ENCODE peak calls at places on chromosome X, in eight cellular contexts. W is CD8-positive, alpha-beta T cell; E is cardiac muscle cell; B is esophagus muscularis mucosa; Q is HCT116; Y is aorta; R is ovary; D is ascending aorta. H is an unnamed sample. For H3K36me3 and H3K4me1, the result is how much of the 10 kb centered on the place peaks cover.

GRCh38 chrX:155389634-155390033 is 7.7 kb downstream of the F8A2 start:
- DNase-seq in W (no peak), E (no peak), B (no peak), Q (no peak), Y (no peak), R (no peak), D (no peak), H (no peak)

GRCh38 chrX:38552721-38553120 is 8.6 kb upstream of the TSPAN7 start:
- DNase-seq in W (no peak), E (no peak), B (no peak), Q (no peak), Y (no peak), R (no peak), D (no peak), H (no peak)

GRCh38 chrX:48940404-48940955 is 16.9 kb downstream of the OTUD5 start:
- DNase-seq in W (no peak), E (no peak), B (no peak), Q (no peak), Y (no peak), R (no peak), D (no peak), H (no peak)

GRCh38 chrX:16594490-16594889 is 55.5 kb upstream of the S100G start:
- DNase-seq in W (no peak), E (no peak), B (no peak), Q (no peak), Y (no peak), R (no peak), D (no peak), H (no peak)

GRCh38 chrX:41351923-41352322 is 18.0 kb downstream of the DDX3X start:
- DNase-seq in W (no peak), E (no peak), B (no peak), Q (no peak), Y (no peak), R (no peak), D (no peak), H (no peak)

GRCh38 chrX:139890991-139891700 is 41.7 kb downstream of the ATP11C start:
- DNase-seq in W (no peak), E (no peak), B (no peak), Q (no peak), Y (no peak), R (no peak), D (no peak), H (peak)

GRCh38 chrX:48721916-48722315 is 25.4 kb downstream of the SUV39H1 start:
- DNase-seq in W (no peak), E (no peak), B (no peak), Q (no peak), Y (no peak), R (no peak), D (no peak), H (no peak)

GRCh38 chrX:66863721-66864120 is 224.8 kb upstream of the EDA2R start:
- DNase-seq in W (no peak), E (no peak), B (no peak), Q (no peak), Y (no peak), R (no peak), D (no peak), H (no peak)

GRCh38 chrX:27679281-27679680 is 89.1 kb downstream of the DCAF8L2 start:
- DNase-seq in W (no peak), E (no peak), B (no peak), Q (no peak), Y (no peak), R (no peak), D (no peak), H (no peak)

GRCh38 chrX:112814496-112814895 is 26.1 kb downstream of the AMOT start:
- DNase-seq in W (no peak), E (no peak), B (no peak), Q (no peak), Y (no peak), R (no peak), D (no peak), H (no peak)

GRCh38 chrX:135484636-135485289 is 35.7 kb upstream of the INTS6L start:
- DNase-seq in W (no peak), E (peak), B (no peak), Q (peak), Y (no peak), R (no peak), D (no peak), H (no peak)

GRCh38 chrX:120560405-120560841 is 339 bp downstream of the CUL4B start:
- DNase-seq in W (peak), E (peak), B (peak), Q (no peak), Y (no peak), R (no peak), D (no peak), H (peak)

GRCh38 chrX:155028749-155029360 is 2.2 kb downstream of the FUNDC2 start:
- DNase-seq in W (no peak), E (no peak), B (no peak), Q (no peak), Y (no peak), R (no peak), D (no peak), H (no peak)

GRCh38 chrX:83916525-83916924 is 55.6 kb downstream of the CYLC1 start:
- DNase-seq in W (no peak), E (peak), B (no peak), Q (no peak), Y (no peak), R (no peak), D (no peak), H (no peak)

GRCh38 chrX:30153881-30154260 is 61.5 kb upstream of the MAGEB2 start:
- DNase-seq in W (no peak), E (no peak), B (no peak), Q (no peak), Y (no peak), R (no peak), D (no peak), H (no peak)

GRCh38 chrX:25737540-25737939 is 400.6 kb upstream of the MAGEB18 start:
- DNase-seq in W (no peak), E (no peak), B (no peak), Q (no peak), Y (no peak), R (no peak), D (no peak), H (no peak)

GRCh38 chrX:150854856-150855255 is 43.6 kb downstream of the CD99L2 start:
- DNase-seq in W (no peak), E (no peak), B (no peak), Q (no peak), Y (no peak), R (no peak), D (no peak), H (no peak)

GRCh38 chrX:136999021-136999420 is 34.8 kb downstream of the GPR101 start:
- DNase-seq in W (no peak), E (no peak), B (no peak), Q (no peak), Y (no peak), R (no peak), D (no peak), H (no peak)

GRCh38 chrX:65677954-65678469 is 10.6 kb downstream of the MSN start:
- DNase-seq in W (no peak), E (no peak), B (no peak), Q (peak), Y (no peak), R (no peak), D (no peak), H (peak)

GRCh38 chrX:17854521-17854920 is 6.6 kb downstream of the RAI2 start:
- DNase-seq in W (no peak), E (no peak), B (no peak), Q (no peak), Y (no peak), R (no peak), D (no peak), H (no peak)

GRCh38 chrX:19544693-19545305 is 29.5 kb upstream of the MAP3K15 start:
- DNase-seq in W (no peak), E (peak), B (no peak), Q (peak), Y (no peak), R (no peak), D (no peak), H (peak)

GRCh38 chrX:102833136-102833535 is 103.9 kb upstream of the RAB40AL start:
- DNase-seq in W (no peak), E (no peak), B (no peak), Q (no peak), Y (no peak), R (no peak), D (no peak), H (peak)

GRCh38 chrX:135086197-135086854 is 34.0 kb downstream of the ETDB start:
- DNase-seq in W (peak), E (peak), B (no peak), Q (peak), Y (no peak), R (no peak), D (no peak), H (no peak)

GRCh38 chrX:16739574-16739973 is 20.2 kb downstream of the SYAP1 start:
- DNase-seq in W (no peak), E (no peak), B (no peak), Q (no peak), Y (no peak), R (no peak), D (no peak), H (no peak)

GRCh38 chrX:140661657-140662056 is 47.9 kb upstream of the LINC00632 start:
- DNase-seq in W (no peak), E (no peak), B (no peak), Q (no peak), Y (no peak), R (no peak), D (no peak), H (no peak)

GRCh38 chrX:150767475-150768131 is 74.4 kb downstream of the MTMR1 start:
- DNase-seq in W (no peak), E (no peak), B (no peak), Q (no peak), Y (no peak), R (no peak), D (no peak), H (peak)

GRCh38 chrX:120305531-120306145 is 5.6 kb downstream of the TMEM255A start:
- DNase-seq in W (no peak), E (no peak), B (no peak), Q (no peak), Y (no peak), R (no peak), D (no peak), H (no peak)

GRCh38 chrX:2397229-2397628 is 103.5 kb downstream of the DHRSX start:
- DNase-seq in W (no peak), E (no peak), B (no peak), Q (no peak), Y (no peak), R (no peak), D (no peak), H (no peak)

GRCh38 chrX:118552501-118552900 is 56.9 kb downstream of the DOCK11 start:
- DNase-seq in W (no peak), E (no peak), B (no peak), Q (peak), Y (no peak), R (no peak), D (peak), H (peak)

GRCh38 chrX:65744965-65745364 is 77.5 kb downstream of the MSN start:
- DNase-seq in W (no peak), E (no peak), B (no peak), Q (no peak), Y (no peak), R (no peak), D (no peak), H (no peak)

GRCh38 chrX:115229337-115229991 is 4.4 kb downstream of the LRCH2 start:
- DNase-seq in W (no peak), E (no peak), B (no peak), Q (no peak), Y (no peak), R (no peak), D (no peak), H (no peak)

GRCh38 chrX:72276478-72276953 is 532 bp downstream of the RPS4X start:
- DNase-seq in W (no peak), E (no peak), B (no peak), Q (no peak), Y (no peak), R (no peak), D (no peak), H (no peak)

GRCh38 chrX:135591871-135592270 is 71.4 kb downstream of the INTS6L start:
- DNase-seq in W (no peak), E (no peak), B (no peak), Q (no peak), Y (no peak), R (no peak), D (no peak), H (no peak)

GRCh38 chrX:30060718-30061117 is 154.6 kb upstream of the MAGEB2 start:
- DNase-seq in W (no peak), E (peak), B (no peak), Q (peak), Y (no peak), R (no peak), D (no peak), H (no peak)

GRCh38 chrX:72079607-72080006 is 52.1 kb downstream of the RTL5 start:
- DNase-seq in W (no peak), E (no peak), B (no peak), Q (no peak), Y (no peak), R (no peak), D (no peak), H (no peak)

DNA sequence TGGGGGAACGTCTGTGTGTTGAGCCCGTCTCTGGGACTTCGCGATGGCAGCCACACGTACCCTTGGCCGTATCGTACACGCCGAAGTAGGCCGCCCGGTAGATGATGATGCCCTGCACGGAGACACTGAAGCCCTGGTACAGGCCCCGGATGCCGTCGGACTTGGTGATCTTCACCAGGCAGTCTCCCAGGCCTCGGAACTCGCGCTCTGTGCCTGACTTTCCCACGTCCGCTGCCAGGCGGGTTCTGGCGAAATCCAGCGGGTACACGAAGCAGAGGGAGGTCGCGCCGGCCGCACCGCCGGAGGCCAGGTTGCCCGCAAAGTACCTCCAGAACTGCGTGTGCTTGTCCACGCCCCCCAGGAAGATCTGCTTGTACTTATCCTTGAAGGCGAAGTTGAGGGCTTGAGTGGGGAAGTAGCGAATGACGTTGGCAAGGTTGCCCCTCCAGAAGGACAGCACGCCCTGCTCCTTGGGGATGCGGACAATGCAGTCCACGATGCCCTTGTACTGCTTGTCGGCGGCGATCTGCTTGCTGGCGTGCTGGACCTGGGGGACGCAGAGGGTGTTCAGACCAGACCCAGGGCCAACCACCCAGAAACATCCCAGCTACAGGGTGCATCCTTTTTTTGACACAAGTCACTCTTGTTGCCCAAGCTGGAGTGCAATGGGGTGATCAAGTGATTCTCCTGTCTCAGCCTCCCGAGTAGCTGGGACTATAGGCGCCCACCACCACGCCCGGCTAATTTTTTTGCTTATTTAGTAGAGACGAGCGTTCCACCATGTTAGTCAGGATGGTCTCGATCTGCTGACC is 2.5 kb downstream of the SLC25A6 start:
- DNase-seq in W (no peak), E (no peak), B (no peak), Q (no peak), Y (peak), R (peak), D (no peak), H (peak)
- H3K36me3 ChIP-seq in W (half or more), E (half or more), B (half or more), Q (half or more), Y (under half), R (under half), D (half or more), H (half or more)

GRCh38 chrX:10121787-10122186 is 35.0 kb upstream of the CLCN4 start:
- DNase-seq in W (no peak), E (no peak), B (no peak), Q (no peak), Y (peak), R (no peak), D (no peak), H (no peak)

GRCh38 chrX:10126834-10127233 is 29.9 kb upstream of the CLCN4 start:
- DNase-seq in W (no peak), E (no peak), B (no peak), Q (no peak), Y (peak), R (no peak), D (no peak), H (no peak)

GRCh38 chrX:10125248-10125615 is 31.5 kb upstream of the CLCN4 start:
- DNase-seq in W (no peak), E (no peak), B (no peak), Q (no peak), Y (peak), R (no peak), D (no peak), H (no peak)

GRCh38 chrX:10126044-10126443 is 30.7 kb upstream of the CLCN4 start:
- DNase-seq in W (no peak), E (no peak), B (no peak), Q (no peak), Y (peak), R (no peak), D (no peak), H (no peak)

GRCh38 chrX:10124506-10125247 is 32.1 kb upstream of the CLCN4 start:
- DNase-seq in W (no peak), E (no peak), B (no peak), Q (no peak), Y (peak), R (no peak), D (no peak), H (no peak)
- H3K4me1 ChIP-seq in W (under half), E (under half), B (under half), Q (under half), Y (under half), R (under half), D (under half), H (under half)

GRCh38 chrX:129793604-129794191 is 13.9 kb downstream of the SASH3 start:
- DNase-seq in W (no peak), E (no peak), B (no peak), Q (no peak), Y (no peak), R (no peak), D (no peak), H (no peak)
- H3K27ac ChIP-seq in W (no peak), E (no peak), B (no peak), Q (no peak), Y (no peak), R (no peak), D (no peak), H (no peak)

GRCh38 chrX:130212371-130212770 is 40.6 kb downstream of the RAB33A start:
- DNase-seq in W (no peak), E (no peak), B (no peak), Q (no peak), Y (no peak), R (no peak), D (no peak), H (no peak)

GRCh38 chrX:130216312-130216711 is 44.5 kb downstream of the RAB33A start:
- DNase-seq in W (no peak), E (no peak), B (no peak), Q (no peak), Y (no peak), R (no peak), D (no peak), H (peak)

GRCh38 chrX:130211415-130212186 is 39.8 kb downstream of the RAB33A start:
- DNase-seq in W (no peak), E (no peak), B (no peak), Q (no peak), Y (no peak), R (no peak), D (no peak), H (no peak)

GRCh38 chrX:130213376-130213775 is 41.6 kb downstream of the RAB33A start:
- DNase-seq in W (no peak), E (no peak), B (no peak), Q (no peak), Y (no peak), R (no peak), D (no peak), H (no peak)
- H3K36me3 ChIP-seq in W (under half), E (under half), B (under half), Q (under half), Y (under half), R (under half), D (under half), H (under half)

GRCh38 chrX:10104958-10105658 is 51.7 kb upstream of the CLCN4 start:
- DNase-seq in W (no peak), E (no peak), B (no peak), Q (no peak), Y (no peak), R (no peak), D (no peak), H (no peak)
- H3K4me1 ChIP-seq in W (half or more), E (under half), B (under half), Q (under half), Y (under half), R (under half), D (under half), H (under half)

DNA sequence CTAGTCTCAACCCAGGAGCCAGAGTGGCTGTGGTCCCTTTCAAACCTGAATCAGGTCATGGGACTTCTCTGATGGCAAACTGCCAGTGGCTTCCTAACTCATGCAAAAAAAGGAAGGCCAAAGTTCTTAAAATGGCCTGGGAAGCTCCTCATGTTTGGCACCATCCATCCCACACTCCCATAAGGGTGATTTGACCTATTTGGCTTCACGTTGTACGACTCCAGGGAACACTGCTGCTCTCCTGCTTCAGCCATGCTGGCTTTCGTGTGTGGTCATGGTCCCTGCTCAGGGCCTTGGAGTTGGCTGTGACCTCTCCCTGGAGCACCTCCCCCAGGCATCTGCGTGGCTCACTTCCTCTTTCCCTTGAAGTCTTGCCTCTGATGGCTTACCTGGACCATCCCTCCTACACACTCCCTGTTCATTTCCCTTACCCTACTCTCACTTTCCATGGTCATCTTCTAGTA is 12.8 kb upstream of the TMSB4X start:
- DNase-seq in W (no peak), E (no peak), B (no peak), Q (no peak), Y (no peak), R (no peak), D (no peak), H (no peak)
- H3K27ac ChIP-seq in W (no peak), E (no peak), B (no peak), Q (no peak), Y (no peak), R (no peak), D (no peak), H (no peak)

GRCh38 chrX:40057405-40057804 is 40.4 kb downstream of the BCOR start:
- DNase-seq in W (no peak), E (no peak), B (no peak), Q (no peak), Y (peak), R (no peak), D (no peak), H (no peak)

GRCh38 chrX:40054793-40055192 is 43.0 kb downstream of the BCOR start:
- DNase-seq in W (no peak), E (no peak), B (no peak), Q (no peak), Y (no peak), R (no peak), D (no peak), H (no peak)

GRCh38 chrX:40058719-40059118 is 39.0 kb downstream of the BCOR start:
- DNase-seq in W (no peak), E (no peak), B (no peak), Q (no peak), Y (peak), R (no peak), D (no peak), H (no peak)

GRCh38 chrX:40056420-40056819 is 41.3 kb downstream of the BCOR start:
- DNase-seq in W (no peak), E (no peak), B (no peak), Q (no peak), Y (peak), R (no peak), D (no peak), H (peak)

GRCh38 chrX:40055495-40055894 is 42.3 kb downstream of the BCOR start:
- DNase-seq in W (no peak), E (no peak), B (no peak), Q (no peak), Y (no peak), R (no peak), D (no peak), H (no peak)
- H3K36me3 ChIP-seq in W (half or more), E (half or more), B (under half), Q (half or more), Y (under half), R (under half), D (half or more), H (half or more)